ENCODE peak calls at places on chromosomes 1 and 21, in five cellular contexts. One of them, this sample, is unnamed.

GRCh38 chr1:53639996-53640695 is 98.8 kb downstream of the GLIS1 start:
- DNase-seq in A549: no peak
- DNase-seq in NCI-H1436 treated with DMSO at 0.1 percent for 48 hours: no peak
- DNase-seq in pons: no peak
- DNase-seq in NCI-H2029: no peak
- DNase-seq in this sample: no peak

GRCh38 chr1:5833911-5834310 is 158.3 kb downstream of the NPHP4 start:
- DNase-seq in A549: no peak
- DNase-seq in NCI-H1436 treated with DMSO at 0.1 percent for 48 hours: no peak
- DNase-seq in pons: no peak
- DNase-seq in NCI-H2029: no peak
- DNase-seq in this sample: no peak

GRCh38 chr1:81699234-81699633 is 101.5 kb upstream of the ADGRL2 start:
- DNase-seq in A549: no peak
- DNase-seq in NCI-H1436 treated with DMSO at 0.1 percent for 48 hours: no peak
- DNase-seq in pons: no peak
- DNase-seq in NCI-H2029: peak; percentile 7
- DNase-seq in this sample: no peak

GRCh38 chr1:61641578-61642336 is 83.2 kb downstream of the TM2D1 start:
- DNase-seq in A549: peak; percentile 71
- DNase-seq in NCI-H1436 treated with DMSO at 0.1 percent for 48 hours: no peak
- DNase-seq in pons: peak; percentile 38
- DNase-seq in NCI-H2029: peak; percentile 91
- DNase-seq in this sample: no peak

GRCh38 chr1:14913475-14914155 is 239.9 kb upstream of the TMEM51 start:
- DNase-seq in A549: no peak
- DNase-seq in NCI-H1436 treated with DMSO at 0.1 percent for 48 hours: peak; percentile 72
- DNase-seq in pons: no peak
- DNase-seq in NCI-H2029: no peak
- DNase-seq in this sample: peak; percentile 92

GRCh38 chr1:84247425-84248220 is 53.9 kb upstream of the SAMD13 start:
- DNase-seq in A549: peak; percentile 68
- DNase-seq in NCI-H1436 treated with DMSO at 0.1 percent for 48 hours: no peak
- DNase-seq in pons: no peak
- DNase-seq in NCI-H2029: no peak
- DNase-seq in this sample: no peak

GRCh38 chr1:32201011-32201855 is 838 bp downstream of the CCDC28B start:
- DNase-seq in A549: no peak
- DNase-seq in NCI-H1436 treated with DMSO at 0.1 percent for 48 hours: no peak
- DNase-seq in pons: no peak
- DNase-seq in NCI-H2029: no peak
- DNase-seq in this sample: peak; percentile 34

GRCh38 chr1:229249854-229250644 is 20.9 kb upstream of the RAB4A start:
- DNase-seq in A549: no peak
- DNase-seq in NCI-H1436 treated with DMSO at 0.1 percent for 48 hours: no peak
- DNase-seq in pons: no peak
- DNase-seq in NCI-H2029: no peak
- DNase-seq in this sample: no peak

GRCh38 chr1:205504311-205505075 is at the start of gene CDK18:
- DNase-seq in A549: peak; percentile 83
- DNase-seq in NCI-H1436 treated with DMSO at 0.1 percent for 48 hours: peak; percentile 79
- DNase-seq in pons: peak; percentile 95
- DNase-seq in NCI-H2029: peak; percentile 89
- DNase-seq in this sample: peak; percentile 75

GRCh38 chr1:161784963-161785362 is 18.8 kb downstream of the ATF6 start:
- DNase-seq in A549: no peak
- DNase-seq in NCI-H1436 treated with DMSO at 0.1 percent for 48 hours: no peak
- DNase-seq in pons: peak; percentile 80
- DNase-seq in NCI-H2029: no peak
- DNase-seq in this sample: no peak

GRCh38 chr1:2237773-2238172 is 9.7 kb downstream of the SKI start:
- DNase-seq in A549: no peak
- DNase-seq in NCI-H1436 treated with DMSO at 0.1 percent for 48 hours: no peak
- DNase-seq in pons: peak; percentile 36
- DNase-seq in NCI-H2029: no peak
- DNase-seq in this sample: no peak

GRCh38 chr1:85297855-85298629 is 21.6 kb upstream of the BCL10 start:
- DNase-seq in A549: peak; percentile 59
- DNase-seq in NCI-H1436 treated with DMSO at 0.1 percent for 48 hours: no peak
- DNase-seq in pons: peak; percentile 32
- DNase-seq in NCI-H2029: peak; percentile 93
- DNase-seq in this sample: peak; percentile 91

GRCh38 chr1:202807367-202807925 is 775 bp downstream of the KDM5B start:
- DNase-seq in A549: peak; percentile 89
- DNase-seq in NCI-H1436 treated with DMSO at 0.1 percent for 48 hours: no peak
- DNase-seq in pons: no peak
- DNase-seq in NCI-H2029: no peak
- DNase-seq in this sample: peak; percentile 45

GRCh38 chr1:229507951-229508822 is at the start of gene NUP133:
- DNase-seq in A549: peak; percentile 93
- DNase-seq in NCI-H1436 treated with DMSO at 0.1 percent for 48 hours: peak; percentile 93
- DNase-seq in pons: peak; percentile 93
- DNase-seq in NCI-H2029: peak; percentile 94
- DNase-seq in this sample: peak; percentile 96

GRCh38 chr1:41498809-41499208 is 14.3 kb upstream of the EDN2 start:
- DNase-seq in A549: no peak
- DNase-seq in NCI-H1436 treated with DMSO at 0.1 percent for 48 hours: no peak
- DNase-seq in pons: no peak
- DNase-seq in NCI-H2029: peak; percentile 98
- DNase-seq in this sample: no peak

GRCh38 chr1:99599678-99600175 is 46.2 kb upstream of the PALMD start:
- DNase-seq in A549: peak; percentile 7
- DNase-seq in NCI-H1436 treated with DMSO at 0.1 percent for 48 hours: no peak
- DNase-seq in pons: no peak
- DNase-seq in NCI-H2029: no peak
- DNase-seq in this sample: no peak

GRCh38 chr1:16986596-16987361 is 6.4 kb upstream of the MFAP2 start:
- DNase-seq in A549: peak; percentile 35
- DNase-seq in NCI-H1436 treated with DMSO at 0.1 percent for 48 hours: no peak
- DNase-seq in pons: no peak
- DNase-seq in NCI-H2029: no peak
- DNase-seq in this sample: no peak

GRCh38 chr1:240237305-240237721 is 145.6 kb downstream of the FMN2 start:
- DNase-seq in A549: no peak
- DNase-seq in NCI-H1436 treated with DMSO at 0.1 percent for 48 hours: no peak
- DNase-seq in pons: no peak
- DNase-seq in NCI-H2029: no peak
- DNase-seq in this sample: no peak

GRCh38 chr1:2459757-2460156 is 16.3 kb upstream of the PLCH2 start:
- DNase-seq in A549: no peak
- DNase-seq in NCI-H1436 treated with DMSO at 0.1 percent for 48 hours: no peak
- DNase-seq in pons: peak; percentile 89
- DNase-seq in NCI-H2029: no peak
- DNase-seq in this sample: no peak

GRCh38 chr1:202642619-202643291 is 67.5 kb downstream of the SYT2 start:
- DNase-seq in A549: no peak
- DNase-seq in NCI-H1436 treated with DMSO at 0.1 percent for 48 hours: no peak
- DNase-seq in pons: no peak
- DNase-seq in NCI-H2029: no peak
- DNase-seq in this sample: no peak

GRCh38 chr1:117210386-117210785 is 341 bp downstream of the VTCN1 start:
- DNase-seq in A549: no peak
- DNase-seq in NCI-H1436 treated with DMSO at 0.1 percent for 48 hours: no peak
- DNase-seq in pons: no peak
- DNase-seq in NCI-H2029: no peak
- DNase-seq in this sample: no peak

GRCh38 chr1:40395211-40396175 is 22.0 kb downstream of the SMAP2 start:
- DNase-seq in A549: no peak
- DNase-seq in NCI-H1436 treated with DMSO at 0.1 percent for 48 hours: no peak
- DNase-seq in pons: no peak
- DNase-seq in NCI-H2029: no peak
- DNase-seq in this sample: no peak

GRCh38 chr1:17005365-17005740 is 6.4 kb downstream of the ATP13A2 start:
- DNase-seq in A549: no peak
- DNase-seq in NCI-H1436 treated with DMSO at 0.1 percent for 48 hours: no peak
- DNase-seq in pons: no peak
- DNase-seq in NCI-H2029: no peak
- DNase-seq in this sample: no peak

GRCh38 chr1:152244576-152244975 is 20.6 kb upstream of the HRNR start:
- DNase-seq in A549: no peak
- DNase-seq in NCI-H1436 treated with DMSO at 0.1 percent for 48 hours: no peak
- DNase-seq in pons: no peak
- DNase-seq in NCI-H2029: no peak
- DNase-seq in this sample: no peak

GRCh38 chr1:193589597-193590040 is 403.2 kb upstream of the B3GALT2 start:
- DNase-seq in A549: no peak
- DNase-seq in NCI-H1436 treated with DMSO at 0.1 percent for 48 hours: no peak
- DNase-seq in pons: no peak
- DNase-seq in NCI-H2029: peak; percentile 7
- DNase-seq in this sample: no peak

GRCh38 chr1:206891412-206891811 is 5.8 kb upstream of the IL24 start:
- DNase-seq in A549: no peak
- DNase-seq in NCI-H1436 treated with DMSO at 0.1 percent for 48 hours: no peak
- DNase-seq in pons: no peak
- DNase-seq in NCI-H2029: no peak
- DNase-seq in this sample: no peak

GRCh38 chr1:108534748-108535147 is 25.2 kb upstream of the EEIG2 start:
- DNase-seq in A549: no peak
- DNase-seq in NCI-H1436 treated with DMSO at 0.1 percent for 48 hours: no peak
- DNase-seq in pons: no peak
- DNase-seq in NCI-H2029: no peak
- DNase-seq in this sample: no peak

GRCh38 chr1:15900662-15901279 is 53.3 kb downstream of the SPEN start:
- DNase-seq in A549: no peak
- DNase-seq in NCI-H1436 treated with DMSO at 0.1 percent for 48 hours: no peak
- DNase-seq in pons: peak; percentile 32
- DNase-seq in NCI-H2029: no peak
- DNase-seq in this sample: no peak

GRCh38 chr1:211511947-211512346 is 20.0 kb upstream of the RD3 start:
- DNase-seq in A549: no peak
- DNase-seq in NCI-H1436 treated with DMSO at 0.1 percent for 48 hours: no peak
- DNase-seq in pons: no peak
- DNase-seq in NCI-H2029: no peak
- DNase-seq in this sample: no peak

GRCh38 chr1:197810812-197811211 is 35.5 kb upstream of the DENND1B start:
- DNase-seq in A549: no peak
- DNase-seq in NCI-H1436 treated with DMSO at 0.1 percent for 48 hours: no peak
- DNase-seq in pons: no peak
- DNase-seq in NCI-H2029: no peak
- DNase-seq in this sample: no peak

GRCh38 chr1:147812799-147813198 is 52.4 kb upstream of the GJA5 start:
- DNase-seq in A549: no peak
- DNase-seq in NCI-H1436 treated with DMSO at 0.1 percent for 48 hours: no peak
- DNase-seq in pons: no peak
- DNase-seq in NCI-H2029: no peak
- DNase-seq in this sample: no peak

GRCh38 chr1:214990619-214991018 is 91.9 kb upstream of the KCNK2 start:
- DNase-seq in A549: no peak
- DNase-seq in NCI-H1436 treated with DMSO at 0.1 percent for 48 hours: no peak
- DNase-seq in pons: no peak
- DNase-seq in NCI-H2029: no peak
- DNase-seq in this sample: no peak

GRCh38 chr1:24535021-24535424 is 20.9 kb upstream of the NCMAP start:
- DNase-seq in A549: no peak
- DNase-seq in NCI-H1436 treated with DMSO at 0.1 percent for 48 hours: no peak
- DNase-seq in pons: no peak
- DNase-seq in NCI-H2029: peak; percentile 50
- DNase-seq in this sample: no peak

GRCh38 chr21:28798798-28799197 is 193.9 kb downstream of the LTN1 start:
- DNase-seq in A549: no peak
- DNase-seq in NCI-H1436 treated with DMSO at 0.1 percent for 48 hours: no peak
- DNase-seq in pons: no peak
- DNase-seq in NCI-H2029: no peak
- DNase-seq in this sample: no peak

GRCh38 chr1:70717656-70718055 is 306.6 kb downstream of the CTH start:
- DNase-seq in A549: no peak
- DNase-seq in NCI-H1436 treated with DMSO at 0.1 percent for 48 hours: no peak
- DNase-seq in pons: no peak
- DNase-seq in NCI-H2029: no peak
- DNase-seq in this sample: no peak